ENCODE peak calls at places on chromosomes 5 and 9, in ten cellular contexts. One of them, this sample, is unnamed. For H3K36me3, the result is how much of the 10 kb centered on the place peaks cover.

GRCh38 chr5:58366461-58366860 is 93.4 kb downstream of the PLK2 start:
- DNase-seq in mesenchymal stem cell: peak
- DNase-seq in left ventricle myocardium inferior: no peak
- DNase-seq in lower lobe of right lung: no peak
- DNase-seq in Caco-2: no peak
- DNase-seq in heart right ventricle: peak
- DNase-seq in fibroblast of lung: peak
- DNase-seq in upper lobe of right lung: no peak
- DNase-seq in cardiac muscle cell: no peak
- DNase-seq in bronchial epithelial cell: peak
- DNase-seq in this sample: peak

GRCh38 chr9:97632406-97632991 is 669 bp downstream of the TSTD2 start:
- DNase-seq in mesenchymal stem cell: peak
- DNase-seq in left ventricle myocardium inferior: peak
- DNase-seq in lower lobe of right lung: peak
- DNase-seq in Caco-2: peak
- DNase-seq in heart right ventricle: peak
- DNase-seq in fibroblast of lung: peak
- DNase-seq in upper lobe of right lung: peak
- DNase-seq in cardiac muscle cell: peak
- DNase-seq in bronchial epithelial cell: no peak
- DNase-seq in this sample: peak

GRCh38 chr5:34409376-34409775 is 246.8 kb upstream of the RAI14 start:
- DNase-seq in mesenchymal stem cell: no peak
- DNase-seq in left ventricle myocardium inferior: no peak
- DNase-seq in lower lobe of right lung: no peak
- DNase-seq in Caco-2: no peak
- DNase-seq in heart right ventricle: no peak
- DNase-seq in fibroblast of lung: no peak
- DNase-seq in upper lobe of right lung: no peak
- DNase-seq in cardiac muscle cell: no peak
- DNase-seq in bronchial epithelial cell: no peak
- DNase-seq in this sample: peak

GRCh38 chr5:61394078-61394701 is 62.1 kb downstream of the ZSWIM6 start:
- DNase-seq in mesenchymal stem cell: peak
- DNase-seq in left ventricle myocardium inferior: no peak
- DNase-seq in lower lobe of right lung: no peak
- DNase-seq in Caco-2: no peak
- DNase-seq in heart right ventricle: no peak
- DNase-seq in fibroblast of lung: peak
- DNase-seq in upper lobe of right lung: no peak
- DNase-seq in cardiac muscle cell: no peak
- DNase-seq in bronchial epithelial cell: peak
- DNase-seq in this sample: no peak

GRCh38 chr9:134460206-134460605 is 134.0 kb downstream of the RXRA start:
- DNase-seq in mesenchymal stem cell: no peak
- DNase-seq in left ventricle myocardium inferior: no peak
- DNase-seq in lower lobe of right lung: no peak
- DNase-seq in Caco-2: no peak
- DNase-seq in heart right ventricle: no peak
- DNase-seq in fibroblast of lung: peak
- DNase-seq in upper lobe of right lung: no peak
- DNase-seq in cardiac muscle cell: no peak
- DNase-seq in bronchial epithelial cell: no peak
- DNase-seq in this sample: no peak

GRCh38 chr5:150600951-150601773 is 39.3 kb upstream of the SYNPO start:
- DNase-seq in mesenchymal stem cell: no peak
- DNase-seq in left ventricle myocardium inferior: peak
- DNase-seq in lower lobe of right lung: peak
- DNase-seq in Caco-2: no peak
- DNase-seq in heart right ventricle: no peak
- DNase-seq in fibroblast of lung: peak
- DNase-seq in upper lobe of right lung: no peak
- DNase-seq in cardiac muscle cell: peak
- DNase-seq in bronchial epithelial cell: peak
- DNase-seq in this sample: peak

GRCh38 chr9:73137914-73138313 is 13.8 kb upstream of the ANXA1 start:
- DNase-seq in mesenchymal stem cell: no peak
- DNase-seq in left ventricle myocardium inferior: no peak
- DNase-seq in lower lobe of right lung: no peak
- DNase-seq in Caco-2: no peak
- DNase-seq in heart right ventricle: no peak
- DNase-seq in fibroblast of lung: no peak
- DNase-seq in upper lobe of right lung: no peak
- DNase-seq in cardiac muscle cell: no peak
- DNase-seq in bronchial epithelial cell: peak
- DNase-seq in this sample: no peak

GRCh38 chr5:68406767-68407232 is 191.2 kb downstream of the PIK3R1 start:
- DNase-seq in mesenchymal stem cell: no peak
- DNase-seq in left ventricle myocardium inferior: no peak
- DNase-seq in lower lobe of right lung: peak
- DNase-seq in Caco-2: no peak
- DNase-seq in heart right ventricle: no peak
- DNase-seq in fibroblast of lung: no peak
- DNase-seq in upper lobe of right lung: no peak
- DNase-seq in cardiac muscle cell: no peak
- DNase-seq in bronchial epithelial cell: no peak
- DNase-seq in this sample: no peak

GRCh38 chr5:97728920-97729319 is 545.9 kb upstream of the RIOK2 start:
- DNase-seq in mesenchymal stem cell: no peak
- DNase-seq in left ventricle myocardium inferior: no peak
- DNase-seq in lower lobe of right lung: no peak
- DNase-seq in Caco-2: no peak
- DNase-seq in heart right ventricle: no peak
- DNase-seq in fibroblast of lung: peak
- DNase-seq in upper lobe of right lung: no peak
- DNase-seq in cardiac muscle cell: no peak
- DNase-seq in bronchial epithelial cell: no peak
- DNase-seq in this sample: no peak

GRCh38 chr9:137989999-137990715 is 112.6 kb downstream of the CACNA1B start:
- DNase-seq in mesenchymal stem cell: no peak
- DNase-seq in left ventricle myocardium inferior: no peak
- DNase-seq in lower lobe of right lung: no peak
- DNase-seq in Caco-2: no peak
- DNase-seq in heart right ventricle: no peak
- DNase-seq in fibroblast of lung: no peak
- DNase-seq in upper lobe of right lung: peak
- DNase-seq in cardiac muscle cell: no peak
- DNase-seq in bronchial epithelial cell: no peak
- DNase-seq in this sample: no peak

GRCh38 chr5:757931-758697 is 26.4 kb downstream of the ZDHHC11B start:
- DNase-seq in mesenchymal stem cell: peak
- DNase-seq in left ventricle myocardium inferior: peak
- DNase-seq in lower lobe of right lung: peak
- DNase-seq in Caco-2: peak
- DNase-seq in heart right ventricle: peak
- DNase-seq in fibroblast of lung: no peak
- DNase-seq in upper lobe of right lung: peak
- DNase-seq in cardiac muscle cell: no peak
- DNase-seq in bronchial epithelial cell: no peak
- DNase-seq in this sample: no peak

GRCh38 chr9:76161546-76161945 is 232.7 kb downstream of the RFK start:
- DNase-seq in mesenchymal stem cell: peak
- DNase-seq in left ventricle myocardium inferior: no peak
- DNase-seq in lower lobe of right lung: no peak
- DNase-seq in Caco-2: no peak
- DNase-seq in heart right ventricle: peak
- DNase-seq in fibroblast of lung: peak
- DNase-seq in upper lobe of right lung: no peak
- DNase-seq in cardiac muscle cell: peak
- DNase-seq in bronchial epithelial cell: no peak
- DNase-seq in this sample: peak

GRCh38 chr5:158017433-158017832 is 158.5 kb upstream of the CLINT1 start:
- DNase-seq in mesenchymal stem cell: no peak
- DNase-seq in left ventricle myocardium inferior: no peak
- DNase-seq in lower lobe of right lung: no peak
- DNase-seq in Caco-2: no peak
- DNase-seq in heart right ventricle: no peak
- DNase-seq in fibroblast of lung: no peak
- DNase-seq in upper lobe of right lung: no peak
- DNase-seq in cardiac muscle cell: no peak
- DNase-seq in bronchial epithelial cell: no peak
- DNase-seq in this sample: no peak

GRCh38 chr9:134742822-134743221 is 101.2 kb downstream of the COL5A1 start:
- DNase-seq in mesenchymal stem cell: no peak
- DNase-seq in left ventricle myocardium inferior: no peak
- DNase-seq in lower lobe of right lung: no peak
- DNase-seq in Caco-2: no peak
- DNase-seq in heart right ventricle: no peak
- DNase-seq in fibroblast of lung: no peak
- DNase-seq in upper lobe of right lung: no peak
- DNase-seq in cardiac muscle cell: no peak
- DNase-seq in bronchial epithelial cell: no peak
- DNase-seq in this sample: no peak

GRCh38 chr5:107121793-107122519 is 548.8 kb downstream of the EFNA5 start:
- DNase-seq in mesenchymal stem cell: no peak
- DNase-seq in left ventricle myocardium inferior: no peak
- DNase-seq in lower lobe of right lung: no peak
- DNase-seq in Caco-2: no peak
- DNase-seq in heart right ventricle: no peak
- DNase-seq in fibroblast of lung: no peak
- DNase-seq in upper lobe of right lung: no peak
- DNase-seq in cardiac muscle cell: no peak
- DNase-seq in bronchial epithelial cell: no peak
- DNase-seq in this sample: no peak

GRCh38 chr5:147098233-147098790 is 136.5 kb upstream of the STK32A start:
- DNase-seq in mesenchymal stem cell: peak
- DNase-seq in left ventricle myocardium inferior: no peak
- DNase-seq in lower lobe of right lung: no peak
- DNase-seq in Caco-2: peak
- DNase-seq in heart right ventricle: peak
- DNase-seq in fibroblast of lung: peak
- DNase-seq in upper lobe of right lung: no peak
- DNase-seq in cardiac muscle cell: peak
- DNase-seq in bronchial epithelial cell: peak
- DNase-seq in this sample: peak

GRCh38 chr9:130879863-130880411 is 16.7 kb downstream of the QRFP start:
- DNase-seq in mesenchymal stem cell: no peak
- DNase-seq in left ventricle myocardium inferior: no peak
- DNase-seq in lower lobe of right lung: peak
- DNase-seq in Caco-2: no peak
- DNase-seq in heart right ventricle: no peak
- DNase-seq in fibroblast of lung: no peak
- DNase-seq in upper lobe of right lung: no peak
- DNase-seq in cardiac muscle cell: no peak
- DNase-seq in bronchial epithelial cell: no peak
- DNase-seq in this sample: no peak
- H3K36me3 ChIP-seq in mesenchymal stem cell: half or more
- H3K36me3 ChIP-seq in left ventricle myocardium inferior: half or more
- H3K36me3 ChIP-seq in lower lobe of right lung: half or more
- H3K36me3 ChIP-seq in Caco-2: under half
- H3K36me3 ChIP-seq in heart right ventricle: half or more
- H3K36me3 ChIP-seq in fibroblast of lung: under half
- H3K36me3 ChIP-seq in upper lobe of right lung: half or more
- H3K36me3 ChIP-seq in cardiac muscle cell: half or more
- H3K36me3 ChIP-seq in bronchial epithelial cell: under half
- H3K36me3 ChIP-seq in this sample: half or more

DNA sequence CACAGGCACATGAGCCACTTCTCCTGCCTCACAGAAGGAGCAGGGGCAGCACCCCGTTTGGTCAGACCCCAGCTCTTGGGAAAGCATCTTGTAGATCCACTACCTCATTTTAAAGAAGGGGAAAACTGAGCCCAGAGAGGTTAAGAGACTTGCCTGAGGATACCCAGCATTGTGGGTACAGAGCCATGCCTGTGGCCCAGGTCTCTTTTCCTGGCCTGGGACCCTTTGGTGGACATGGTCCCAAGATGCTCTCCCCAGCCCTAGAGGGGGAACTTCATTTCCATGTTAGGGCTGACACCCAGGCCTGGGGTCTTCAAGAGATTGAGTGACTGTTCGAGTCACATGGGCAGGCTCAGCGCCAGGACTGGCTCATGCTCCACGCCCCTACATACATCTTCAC is 64.2 kb downstream of the NEK6 start:
- DNase-seq in mesenchymal stem cell: no peak
- DNase-seq in left ventricle myocardium inferior: no peak
- DNase-seq in lower lobe of right lung: no peak
- DNase-seq in Caco-2: no peak
- DNase-seq in heart right ventricle: no peak
- DNase-seq in fibroblast of lung: no peak
- DNase-seq in upper lobe of right lung: no peak
- DNase-seq in cardiac muscle cell: no peak
- DNase-seq in bronchial epithelial cell: no peak
- DNase-seq in this sample: no peak
- H3K36me3 ChIP-seq in mesenchymal stem cell: half or more
- H3K36me3 ChIP-seq in left ventricle myocardium inferior: under half
- H3K36me3 ChIP-seq in lower lobe of right lung: half or more
- H3K36me3 ChIP-seq in Caco-2: under half
- H3K36me3 ChIP-seq in heart right ventricle: half or more
- H3K36me3 ChIP-seq in fibroblast of lung: under half
- H3K36me3 ChIP-seq in upper lobe of right lung: half or more
- H3K36me3 ChIP-seq in cardiac muscle cell: under half
- H3K36me3 ChIP-seq in bronchial epithelial cell: under half
- H3K36me3 ChIP-seq in this sample: half or more

GRCh38 chr5:37043693-37044092 is 167.1 kb downstream of the NIPBL start:
- DNase-seq in mesenchymal stem cell: no peak
- DNase-seq in left ventricle myocardium inferior: no peak
- DNase-seq in lower lobe of right lung: no peak
- DNase-seq in Caco-2: peak
- DNase-seq in heart right ventricle: no peak
- DNase-seq in fibroblast of lung: no peak
- DNase-seq in upper lobe of right lung: no peak
- DNase-seq in cardiac muscle cell: peak
- DNase-seq in bronchial epithelial cell: no peak
- DNase-seq in this sample: no peak

GRCh38 chr5:37044120-37044519 is 167.6 kb downstream of the NIPBL start:
- DNase-seq in mesenchymal stem cell: no peak
- DNase-seq in left ventricle myocardium inferior: no peak
- DNase-seq in lower lobe of right lung: no peak
- DNase-seq in Caco-2: no peak
- DNase-seq in heart right ventricle: no peak
- DNase-seq in fibroblast of lung: no peak
- DNase-seq in upper lobe of right lung: no peak
- DNase-seq in cardiac muscle cell: no peak
- DNase-seq in bronchial epithelial cell: no peak
- DNase-seq in this sample: no peak

GRCh38 chr5:37045703-37046102 is 169.1 kb downstream of the NIPBL start:
- DNase-seq in mesenchymal stem cell: no peak
- DNase-seq in left ventricle myocardium inferior: no peak
- DNase-seq in lower lobe of right lung: no peak
- DNase-seq in Caco-2: no peak
- DNase-seq in heart right ventricle: no peak
- DNase-seq in fibroblast of lung: no peak
- DNase-seq in upper lobe of right lung: no peak
- DNase-seq in cardiac muscle cell: no peak
- DNase-seq in bronchial epithelial cell: no peak
- DNase-seq in this sample: no peak

GRCh38 chr5:37047947-37048346 is 171.4 kb downstream of the NIPBL start:
- DNase-seq in mesenchymal stem cell: no peak
- DNase-seq in left ventricle myocardium inferior: no peak
- DNase-seq in lower lobe of right lung: no peak
- DNase-seq in Caco-2: no peak
- DNase-seq in heart right ventricle: no peak
- DNase-seq in fibroblast of lung: no peak
- DNase-seq in upper lobe of right lung: no peak
- DNase-seq in cardiac muscle cell: no peak
- DNase-seq in bronchial epithelial cell: no peak
- DNase-seq in this sample: no peak
- H3K36me3 ChIP-seq in mesenchymal stem cell: under half
- H3K36me3 ChIP-seq in left ventricle myocardium inferior: half or more
- H3K36me3 ChIP-seq in lower lobe of right lung: half or more
- H3K36me3 ChIP-seq in Caco-2: under half
- H3K36me3 ChIP-seq in heart right ventricle: half or more
- H3K36me3 ChIP-seq in fibroblast of lung: under half
- H3K36me3 ChIP-seq in upper lobe of right lung: half or more
- H3K36me3 ChIP-seq in cardiac muscle cell: half or more
- H3K36me3 ChIP-seq in bronchial epithelial cell: under half
- H3K36me3 ChIP-seq in this sample: half or more

GRCh38 chr5:163448491-163448890 is 11.1 kb downstream of the CCNG1 start:
- DNase-seq in mesenchymal stem cell: no peak
- DNase-seq in left ventricle myocardium inferior: no peak
- DNase-seq in lower lobe of right lung: no peak
- DNase-seq in Caco-2: no peak
- DNase-seq in heart right ventricle: no peak
- DNase-seq in fibroblast of lung: no peak
- DNase-seq in upper lobe of right lung: no peak
- DNase-seq in cardiac muscle cell: no peak
- DNase-seq in bronchial epithelial cell: no peak
- DNase-seq in this sample: no peak
- H3K36me3 ChIP-seq in mesenchymal stem cell: under half
- H3K36me3 ChIP-seq in left ventricle myocardium inferior: half or more
- H3K36me3 ChIP-seq in lower lobe of right lung: half or more
- H3K36me3 ChIP-seq in Caco-2: under half
- H3K36me3 ChIP-seq in heart right ventricle: half or more
- H3K36me3 ChIP-seq in fibroblast of lung: under half
- H3K36me3 ChIP-seq in upper lobe of right lung: half or more
- H3K36me3 ChIP-seq in cardiac muscle cell: half or more
- H3K36me3 ChIP-seq in bronchial epithelial cell: under half
- H3K36me3 ChIP-seq in this sample: half or more